ENCODE peak calls at places on chromosome 15, in four cellular contexts. One of them, this sample, is unnamed.

GRCh38 chr15:47505712-47506542 is 211.4 kb upstream of the SEMA6D start:
- DNase-seq in left ventricle myocardium inferior: no peak
- DNase-seq in GM12865: no peak
- DNase-seq in CD8-positive, alpha-beta T cell: no peak
- DNase-seq in this sample: no peak

GRCh38 chr15:66101715-66102395 is 151.7 kb downstream of the MEGF11 start:
- DNase-seq in GM12865: no peak
- DNase-seq in CD8-positive, alpha-beta T cell: no peak
- DNase-seq in left ventricle myocardium inferior: no peak
- DNase-seq in this sample: no peak

GRCh38 chr15:73985101-73985873 is 6.8 kb downstream of the STOML1 start:
- DNase-seq in left ventricle myocardium inferior: no peak
- DNase-seq in GM12865: no peak
- DNase-seq in CD8-positive, alpha-beta T cell: no peak
- DNase-seq in this sample: no peak

GRCh38 chr15:59654043-59654442 is 3.3 kb downstream of the GTF2A2 start:
- DNase-seq in CD8-positive, alpha-beta T cell: no peak
- DNase-seq in GM12865: no peak
- DNase-seq in left ventricle myocardium inferior: no peak
- DNase-seq in this sample: no peak

GRCh38 chr15:89575656-89576416 is 567 bp downstream of the TICRR start:
- DNase-seq in CD8-positive, alpha-beta T cell: no peak
- DNase-seq in left ventricle myocardium inferior: peak; percentile 22
- DNase-seq in GM12865: peak; percentile 59
- DNase-seq in this sample: no peak

GRCh38 chr15:58460872-58461271 is 29.1 kb downstream of the LIPC start:
- DNase-seq in CD8-positive, alpha-beta T cell: no peak
- DNase-seq in left ventricle myocardium inferior: no peak
- DNase-seq in GM12865: no peak
- DNase-seq in this sample: no peak

GRCh38 chr15:38930851-38931572 is 366.4 kb upstream of the RASGRP1 start:
- DNase-seq in GM12865: no peak
- DNase-seq in CD8-positive, alpha-beta T cell: no peak
- DNase-seq in left ventricle myocardium inferior: no peak
- DNase-seq in this sample: no peak

GRCh38 chr15:33960160-33960559 is 8.1 kb upstream of the CHRM5 start:
- DNase-seq in GM12865: no peak
- DNase-seq in CD8-positive, alpha-beta T cell: no peak
- DNase-seq in left ventricle myocardium inferior: no peak
- DNase-seq in this sample: no peak

GRCh38 chr15:59960318-59960717 is 43.8 kb upstream of the FOXB1 start:
- DNase-seq in GM12865: no peak
- DNase-seq in CD8-positive, alpha-beta T cell: no peak
- DNase-seq in left ventricle myocardium inferior: no peak
- DNase-seq in this sample: no peak

GRCh38 chr15:80659375-80659774 is 35.7 kb upstream of the ABHD17C start:
- DNase-seq in GM12865: no peak
- DNase-seq in CD8-positive, alpha-beta T cell: no peak
- DNase-seq in left ventricle myocardium inferior: no peak
- DNase-seq in this sample: no peak

GRCh38 chr15:36415643-36416042 is 163.8 kb upstream of the CDIN1 start:
- DNase-seq in left ventricle myocardium inferior: no peak
- DNase-seq in GM12865: no peak
- DNase-seq in CD8-positive, alpha-beta T cell: no peak
- DNase-seq in this sample: no peak

DNA sequence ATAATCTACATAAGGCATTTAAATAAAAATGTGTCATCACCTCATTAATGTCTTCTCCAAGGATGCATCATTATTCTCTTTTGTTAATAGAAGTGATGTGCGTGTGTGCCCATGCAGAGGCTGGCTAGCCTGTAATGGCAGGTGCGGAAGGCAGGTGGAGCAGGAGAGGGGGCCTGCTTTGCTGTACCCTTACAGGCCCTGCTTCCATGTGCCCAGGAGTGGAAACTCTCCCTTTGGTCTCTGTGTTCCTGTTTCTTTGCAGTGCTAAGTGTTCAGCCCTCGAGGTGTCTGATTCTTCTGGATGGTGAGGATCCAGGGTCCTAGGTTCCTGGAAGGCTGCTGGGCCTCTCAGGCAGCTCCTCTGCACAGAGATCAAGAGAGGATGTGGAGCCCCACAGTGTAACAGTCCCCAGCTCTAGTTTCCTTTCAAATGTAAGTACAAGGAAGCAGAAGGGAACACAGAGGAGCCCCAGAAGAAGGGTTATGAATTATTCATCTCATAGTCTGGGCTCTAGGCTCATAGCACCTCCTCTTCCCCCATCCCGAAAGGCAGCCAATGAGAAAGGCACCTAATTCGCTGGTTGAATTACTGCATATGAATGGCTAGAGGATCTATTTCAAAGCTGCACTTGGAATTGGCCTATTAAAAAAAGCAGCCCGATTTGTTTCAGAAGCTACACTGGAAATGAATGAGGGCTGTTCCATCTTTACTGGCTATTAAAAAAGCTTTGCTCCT is 39.1 kb upstream of the AGBL1 start:
- DNase-seq in CD8-positive, alpha-beta T cell: no peak
- DNase-seq in left ventricle myocardium inferior: no peak
- DNase-seq in GM12865: no peak
- DNase-seq in this sample: no peak
- TF ChIP-seq CTCF in CD8-positive, alpha-beta T cell: no peak
- TF ChIP-seq CTCF in left ventricle myocardium inferior: no peak
- TF ChIP-seq CTCF in GM12865: no peak
- TF ChIP-seq CTCF in this sample: no peak

GRCh38 chr15:99106417-99107220 is 1.7 kb downstream of the SYNM start:
- DNase-seq in GM12865: no peak
- DNase-seq in left ventricle myocardium inferior: peak; percentile 66
- DNase-seq in CD8-positive, alpha-beta T cell: no peak
- DNase-seq in this sample: no peak

GRCh38 chr15:99110581-99111320 is 5.9 kb downstream of the SYNM start:
- DNase-seq in GM12865: no peak
- DNase-seq in CD8-positive, alpha-beta T cell: no peak
- DNase-seq in left ventricle myocardium inferior: no peak
- DNase-seq in this sample: no peak

GRCh38 chr15:99108993-99109392 is 4.1 kb downstream of the SYNM start:
- DNase-seq in left ventricle myocardium inferior: no peak
- DNase-seq in CD8-positive, alpha-beta T cell: no peak
- DNase-seq in GM12865: no peak
- DNase-seq in this sample: no peak

GRCh38 chr15:99109555-99110021 is 4.7 kb downstream of the SYNM start:
- DNase-seq in left ventricle myocardium inferior: no peak
- DNase-seq in CD8-positive, alpha-beta T cell: no peak
- DNase-seq in GM12865: peak; percentile 70
- DNase-seq in this sample: no peak

GRCh38 chr15:99110093-99110492 is 5.2 kb downstream of the SYNM start:
- DNase-seq in left ventricle myocardium inferior: no peak
- DNase-seq in GM12865: no peak
- DNase-seq in CD8-positive, alpha-beta T cell: no peak
- DNase-seq in this sample: no peak
- H3K4me3 ChIP-seq in left ventricle myocardium inferior: peak overlapping the region; percentile 81
- H3K4me3 ChIP-seq in GM12865: no peak overlapping the region
- H3K4me3 ChIP-seq in CD8-positive, alpha-beta T cell: no peak overlapping the region
- H3K4me3 ChIP-seq in this sample: no peak overlapping the region

GRCh38 chr15:85723960-85724945 is 70.5 kb downstream of the KLHL25 start:
- DNase-seq in left ventricle myocardium inferior: no peak
- DNase-seq in GM12865: no peak
- DNase-seq in CD8-positive, alpha-beta T cell: no peak
- DNase-seq in this sample: no peak
- TF ChIP-seq CTCF in left ventricle myocardium inferior: no peak
- TF ChIP-seq CTCF in GM12865: no peak
- TF ChIP-seq CTCF in CD8-positive, alpha-beta T cell: no peak
- TF ChIP-seq CTCF in this sample: no peak

GRCh38 chr15:32028921-32029320 is 1.4 kb upstream of the CHRNA7 start:
- DNase-seq in left ventricle myocardium inferior: no peak
- DNase-seq in GM12865: no peak
- DNase-seq in CD8-positive, alpha-beta T cell: no peak
- DNase-seq in this sample: no peak
- H3K4me3 ChIP-seq in left ventricle myocardium inferior: no peak overlapping the region
- H3K4me3 ChIP-seq in GM12865: no peak overlapping the region
- H3K4me3 ChIP-seq in CD8-positive, alpha-beta T cell: no peak overlapping the region
- H3K4me3 ChIP-seq in this sample: no peak overlapping the region

GRCh38 chr15:90642464-90643300 is 74.5 kb upstream of the BLM start:
- DNase-seq in GM12865: no peak
- DNase-seq in CD8-positive, alpha-beta T cell: no peak
- DNase-seq in left ventricle myocardium inferior: no peak
- DNase-seq in this sample: no peak
- TF ChIP-seq CTCF in GM12865: peak; percentile 2
- TF ChIP-seq CTCF in CD8-positive, alpha-beta T cell: no peak
- TF ChIP-seq CTCF in left ventricle myocardium inferior: no peak
- TF ChIP-seq CTCF in this sample: peak; percentile 18

DNA sequence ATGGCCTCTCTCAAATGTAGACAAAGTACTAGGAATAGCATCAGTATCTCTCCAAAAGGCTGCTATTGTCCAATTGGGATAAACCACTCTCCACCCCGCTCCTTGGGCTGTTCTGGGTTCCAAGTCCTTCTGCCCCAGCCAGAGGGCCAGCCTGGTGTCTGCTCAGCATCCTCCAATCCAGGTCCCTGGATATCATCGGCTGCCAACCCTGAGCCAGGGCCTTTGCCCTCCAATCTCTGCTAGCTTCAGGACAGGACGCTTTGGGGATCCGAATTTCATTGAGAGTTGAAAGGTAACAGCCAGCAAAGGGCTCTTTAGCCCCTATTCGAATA is 119.3 kb upstream of the ADPGK start:
- DNase-seq in CD8-positive, alpha-beta T cell: no peak
- DNase-seq in GM12865: no peak
- DNase-seq in left ventricle myocardium inferior: no peak
- DNase-seq in this sample: no peak
- H3K4me3 ChIP-seq in CD8-positive, alpha-beta T cell: no peak overlapping the region
- H3K4me3 ChIP-seq in GM12865: no peak overlapping the region
- H3K4me3 ChIP-seq in left ventricle myocardium inferior: no peak overlapping the region
- H3K4me3 ChIP-seq in this sample: no peak overlapping the region

DNA sequence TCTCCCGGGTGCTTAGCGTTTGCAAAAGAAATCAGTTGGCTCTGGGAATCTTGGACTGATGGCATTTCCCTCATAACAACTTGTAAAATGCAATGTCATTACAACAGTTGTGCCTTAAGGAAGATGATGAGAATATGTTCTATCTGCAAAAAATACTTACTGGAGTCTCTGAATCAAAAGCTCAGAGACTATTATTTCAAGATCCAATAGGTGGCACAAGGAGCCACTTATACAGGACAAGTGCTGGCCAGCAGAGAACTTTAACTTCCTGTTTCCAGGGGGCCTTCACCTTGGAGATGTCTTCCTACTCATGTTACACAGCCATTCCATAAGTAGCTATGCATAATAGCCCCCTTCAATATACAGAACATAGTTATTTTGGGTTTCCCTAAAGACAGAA is 8.9 kb upstream of the RPS27L start:
- DNase-seq in CD8-positive, alpha-beta T cell: no peak
- DNase-seq in left ventricle myocardium inferior: no peak
- DNase-seq in GM12865: peak; percentile 26
- DNase-seq in this sample: no peak
- TF ChIP-seq CTCF in CD8-positive, alpha-beta T cell: no peak
- TF ChIP-seq CTCF in left ventricle myocardium inferior: no peak
- TF ChIP-seq CTCF in GM12865: no peak
- TF ChIP-seq CTCF in this sample: no peak

GRCh38 chr15:50884583-50884982 is 23.9 kb upstream of the AP4E1 start:
- DNase-seq in GM12865: no peak
- DNase-seq in left ventricle myocardium inferior: no peak
- DNase-seq in CD8-positive, alpha-beta T cell: no peak
- DNase-seq in this sample: no peak
- H3K4me3 ChIP-seq in GM12865: no peak overlapping the region
- H3K4me3 ChIP-seq in left ventricle myocardium inferior: no peak overlapping the region
- H3K4me3 ChIP-seq in CD8-positive, alpha-beta T cell: no peak overlapping the region
- H3K4me3 ChIP-seq in this sample: no peak overlapping the region

DNA sequence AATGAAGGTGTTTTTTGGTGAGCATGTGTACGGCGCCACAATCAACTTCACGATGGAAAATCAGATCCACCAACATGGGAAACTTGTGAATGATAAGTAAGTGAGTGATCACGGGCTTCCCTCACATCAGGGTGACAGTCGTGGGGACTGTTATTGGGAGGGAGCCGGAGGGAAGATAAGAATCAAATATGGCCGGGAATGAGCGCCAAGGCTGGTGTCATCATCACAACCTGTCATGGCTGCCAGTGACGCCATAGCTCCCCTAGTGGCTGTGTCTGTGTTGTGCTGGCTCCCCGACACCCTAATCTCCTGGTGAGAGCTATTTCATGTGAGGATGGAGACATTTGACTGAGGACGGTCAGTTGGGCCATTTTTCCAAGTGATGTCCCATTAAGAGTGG is 168.5 kb downstream of the SV2B start:
- DNase-seq in left ventricle myocardium inferior: no peak
- DNase-seq in CD8-positive, alpha-beta T cell: no peak
- DNase-seq in GM12865: peak; percentile 32
- DNase-seq in this sample: no peak
- TF ChIP-seq CTCF in left ventricle myocardium inferior: peak; percentile 16
- TF ChIP-seq CTCF in CD8-positive, alpha-beta T cell: no peak
- TF ChIP-seq CTCF in GM12865: peak; percentile 55
- TF ChIP-seq CTCF in this sample: peak; percentile 67

This sample was measured in GM12864.